ENCODE peak calls at places on chromosomes 6 and 20, in six cellular contexts. One of them, this sample, is unnamed. For H3K9me2, the result is how much of the 10 kb centered on the place peaks cover.

GRCh38 chr6:96823743-96824142 is 13.5 kb downstream of the GPR63 start:
- DNase-seq in GM23248: no peak
- DNase-seq in PC-3: no peak
- DNase-seq in GM23338: no peak
- DNase-seq in PC-9: no peak
- DNase-seq in hepatocyte: no peak
- DNase-seq in this sample: no peak

GRCh38 chr20:7375905-7376304 is 564.4 kb downstream of the HAO1 start:
- DNase-seq in GM23338: peak
- DNase-seq in hepatocyte: peak
- DNase-seq in PC-3: peak
- DNase-seq in PC-9: no peak
- DNase-seq in GM23248: peak
- DNase-seq in this sample: no peak

GRCh38 chr6:154367839-154368695 is 11.5 kb upstream of the IPCEF1 start:
- DNase-seq in PC-9: peak
- DNase-seq in hepatocyte: no peak
- DNase-seq in GM23248: no peak
- DNase-seq in PC-3: peak
- DNase-seq in GM23338: no peak
- DNase-seq in this sample: no peak

GRCh38 chr6:127690092-127690491 is 113.1 kb downstream of the C6orf58 start:
- DNase-seq in GM23338: peak
- DNase-seq in PC-3: peak
- DNase-seq in hepatocyte: peak
- DNase-seq in GM23248: peak
- DNase-seq in PC-9: no peak
- DNase-seq in this sample: no peak

GRCh38 chr20:64083380-64084208 is 604 bp downstream of the LKAAEAR1 start:
- DNase-seq in PC-9: peak
- DNase-seq in PC-3: peak
- DNase-seq in hepatocyte: peak
- DNase-seq in GM23248: peak
- DNase-seq in GM23338: peak
- DNase-seq in this sample: peak

GRCh38 chr6:89559487-89559886 is 79.1 kb downstream of the LYRM2 start:
- DNase-seq in hepatocyte: no peak
- DNase-seq in PC-9: no peak
- DNase-seq in PC-3: no peak
- DNase-seq in GM23248: peak
- DNase-seq in GM23338: peak
- DNase-seq in this sample: no peak

GRCh38 chr6:105432797-105433196 is 29.9 kb upstream of the PREP start:
- DNase-seq in hepatocyte: no peak
- DNase-seq in PC-9: peak
- DNase-seq in GM23338: peak
- DNase-seq in PC-3: peak
- DNase-seq in GM23248: peak
- DNase-seq in this sample: no peak

GRCh38 chr20:53194891-53195290 is 222.7 kb downstream of the TSHZ2 start:
- DNase-seq in PC-9: no peak
- DNase-seq in hepatocyte: no peak
- DNase-seq in PC-3: no peak
- DNase-seq in GM23248: no peak
- DNase-seq in GM23338: no peak
- DNase-seq in this sample: no peak

GRCh38 chr20:43938932-43939761 is 24.5 kb downstream of the TOX2 start:
- DNase-seq in GM23248: peak
- DNase-seq in PC-3: peak
- DNase-seq in GM23338: no peak
- DNase-seq in PC-9: peak
- DNase-seq in hepatocyte: peak
- DNase-seq in this sample: no peak

GRCh38 chr6:113320653-113321052 is 536.5 kb upstream of the MARCKS start:
- DNase-seq in PC-9: no peak
- DNase-seq in hepatocyte: no peak
- DNase-seq in GM23338: peak
- DNase-seq in GM23248: no peak
- DNase-seq in PC-3: no peak
- DNase-seq in this sample: no peak

GRCh38 chr20:57505991-57506390 is 18.9 kb downstream of the CTCFL start:
- DNase-seq in PC-9: no peak
- DNase-seq in PC-3: no peak
- DNase-seq in hepatocyte: no peak
- DNase-seq in GM23338: no peak
- DNase-seq in GM23248: no peak
- DNase-seq in this sample: no peak

GRCh38 chr6:11761744-11762620 is 16.6 kb downstream of the ADTRP start:
- DNase-seq in GM23338: no peak
- DNase-seq in hepatocyte: no peak
- DNase-seq in PC-3: no peak
- DNase-seq in GM23248: peak
- DNase-seq in PC-9: peak
- DNase-seq in this sample: no peak

GRCh38 chr6:163867518-163868292 is 453.2 kb downstream of the QKI start:
- DNase-seq in PC-3: no peak
- DNase-seq in PC-9: no peak
- DNase-seq in hepatocyte: no peak
- DNase-seq in GM23338: peak
- DNase-seq in GM23248: no peak
- DNase-seq in this sample: no peak

GRCh38 chr6:33160728-33161323 is 31.4 kb downstream of the COL11A2 start:
- DNase-seq in PC-9: peak
- DNase-seq in PC-3: peak
- DNase-seq in GM23248: peak
- DNase-seq in GM23338: peak
- DNase-seq in hepatocyte: peak
- DNase-seq in this sample: peak

GRCh38 chr6:134614606-134615485 is 296.9 kb upstream of the SGK1 start:
- DNase-seq in GM23248: no peak
- DNase-seq in GM23338: no peak
- DNase-seq in PC-9: no peak
- DNase-seq in PC-3: no peak
- DNase-seq in hepatocyte: no peak
- DNase-seq in this sample: no peak

GRCh38 chr6:36927691-36928546 is 26.6 kb upstream of the PI16 start:
- DNase-seq in hepatocyte: peak
- DNase-seq in PC-9: no peak
- DNase-seq in PC-3: no peak
- DNase-seq in GM23248: peak
- DNase-seq in GM23338: no peak
- DNase-seq in this sample: no peak

GRCh38 chr20:57162253-57162652 is 104.2 kb downstream of the BMP7 start:
- DNase-seq in GM23338: no peak
- DNase-seq in hepatocyte: no peak
- DNase-seq in PC-3: no peak
- DNase-seq in GM23248: no peak
- DNase-seq in PC-9: no peak
- DNase-seq in this sample: no peak

GRCh38 chr6:26249959-26250805 is 114.8 kb upstream of the BTN3A2 start:
- DNase-seq in hepatocyte: peak
- DNase-seq in PC-9: no peak
- DNase-seq in PC-3: peak
- DNase-seq in GM23338: peak
- DNase-seq in GM23248: peak
- DNase-seq in this sample: peak

GRCh38 chr6:25248100-25248499 is 31.1 kb upstream of the CARMIL1 start:
- DNase-seq in PC-3: peak
- DNase-seq in GM23248: peak
- DNase-seq in PC-9: no peak
- DNase-seq in hepatocyte: no peak
- DNase-seq in GM23338: no peak
- DNase-seq in this sample: no peak

GRCh38 chr20:38147166-38147565 is 17.9 kb downstream of the TGM2 start:
- DNase-seq in PC-3: no peak
- DNase-seq in GM23338: no peak
- DNase-seq in PC-9: no peak
- DNase-seq in GM23248: no peak
- DNase-seq in hepatocyte: no peak
- DNase-seq in this sample: no peak

GRCh38 chr6:159679091-159680077 is 13.7 kb downstream of the SOD2 start:
- DNase-seq in PC-9: no peak
- DNase-seq in hepatocyte: no peak
- DNase-seq in GM23338: no peak
- DNase-seq in PC-3: peak
- DNase-seq in GM23248: peak
- DNase-seq in this sample: no peak

GRCh38 chr6:150844371-150844770 is 21.1 kb upstream of the MTHFD1L start:
- DNase-seq in PC-9: no peak
- DNase-seq in GM23248: no peak
- DNase-seq in PC-3: no peak
- DNase-seq in hepatocyte: no peak
- DNase-seq in GM23338: no peak
- DNase-seq in this sample: no peak
- H3K9me2 ChIP-seq in PC-9: under half
- H3K9me2 ChIP-seq in GM23248: under half
- H3K9me2 ChIP-seq in PC-3: under half
- H3K9me2 ChIP-seq in hepatocyte: under half
- H3K9me2 ChIP-seq in GM23338: under half
- H3K9me2 ChIP-seq in this sample: under half

DNA sequence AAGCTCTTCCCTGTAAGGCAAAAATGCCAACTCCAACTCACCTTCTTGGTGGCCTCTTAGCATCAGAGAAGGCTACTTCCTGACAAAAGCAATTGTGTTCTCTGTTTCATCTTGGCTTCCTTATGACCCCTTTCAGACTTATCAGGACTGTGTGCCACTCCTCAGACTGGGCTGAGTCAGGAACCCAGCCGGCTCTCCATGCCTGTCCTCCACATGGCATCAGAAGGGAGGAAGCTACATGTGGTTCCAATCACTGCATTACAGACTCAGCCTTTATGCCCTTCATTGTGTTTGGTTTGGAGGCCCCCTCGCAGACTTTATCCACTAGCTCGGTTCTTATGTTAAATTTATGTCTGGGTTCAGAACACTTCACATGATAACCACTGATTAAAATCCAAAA is 142.5 kb downstream of the SLC24A3 start:
- DNase-seq in GM23338: no peak
- DNase-seq in GM23248: no peak
- DNase-seq in PC-9: no peak
- DNase-seq in PC-3: no peak
- DNase-seq in hepatocyte: no peak
- DNase-seq in this sample: no peak
- H3K9me2 ChIP-seq in GM23338: under half
- H3K9me2 ChIP-seq in GM23248: under half
- H3K9me2 ChIP-seq in PC-9: under half
- H3K9me2 ChIP-seq in PC-3: under half
- H3K9me2 ChIP-seq in hepatocyte: under half
- H3K9me2 ChIP-seq in this sample: under half

GRCh38 chr6:42341221-42341620 is 110.5 kb downstream of the TRERF1 start:
- DNase-seq in PC-9: no peak
- DNase-seq in GM23248: no peak
- DNase-seq in PC-3: no peak
- DNase-seq in GM23338: no peak
- DNase-seq in hepatocyte: no peak
- DNase-seq in this sample: no peak

GRCh38 chr6:42339991-42340401 is 111.7 kb downstream of the TRERF1 start:
- DNase-seq in GM23248: peak
- DNase-seq in hepatocyte: no peak
- DNase-seq in PC-9: peak
- DNase-seq in GM23338: no peak
- DNase-seq in PC-3: peak
- DNase-seq in this sample: no peak

GRCh38 chr6:42340516-42340915 is 111.2 kb downstream of the TRERF1 start:
- DNase-seq in hepatocyte: no peak
- DNase-seq in GM23248: no peak
- DNase-seq in GM23338: no peak
- DNase-seq in PC-3: no peak
- DNase-seq in PC-9: no peak
- DNase-seq in this sample: no peak

GRCh38 chr6:42344756-42345155 is 107.0 kb downstream of the TRERF1 start:
- DNase-seq in PC-9: no peak
- DNase-seq in GM23248: peak
- DNase-seq in PC-3: no peak
- DNase-seq in hepatocyte: no peak
- DNase-seq in GM23338: no peak
- DNase-seq in this sample: no peak

DNA sequence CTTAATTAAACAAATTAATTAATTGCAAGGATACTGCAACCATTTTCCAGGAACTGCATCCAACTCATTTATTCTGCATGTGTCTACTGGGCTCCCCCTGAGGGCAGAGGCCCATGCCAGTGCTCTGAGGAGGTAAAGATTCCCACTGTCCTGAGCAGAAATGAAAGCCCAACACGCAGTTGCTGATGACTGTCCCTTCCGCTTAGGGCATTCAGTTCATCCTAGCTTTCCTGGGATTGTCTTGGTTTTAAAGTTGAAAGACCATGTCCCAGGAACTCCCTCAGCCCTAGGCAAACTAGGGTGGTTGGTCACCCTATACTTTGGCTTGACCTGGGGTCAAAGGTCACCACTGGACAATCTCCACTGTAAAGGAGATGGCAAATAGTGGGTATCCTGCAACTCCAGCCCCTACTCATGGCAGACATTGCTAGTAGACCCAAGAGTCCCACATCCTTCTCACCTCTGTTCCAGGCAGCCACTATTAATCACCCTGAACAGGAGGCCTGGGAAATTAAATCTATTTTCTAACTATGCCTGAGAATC is 109.6 kb downstream of the TRERF1 start:
- DNase-seq in PC-3: no peak
- DNase-seq in GM23338: no peak
- DNase-seq in hepatocyte: no peak
- DNase-seq in GM23248: no peak
- DNase-seq in PC-9: no peak
- DNase-seq in this sample: no peak
- H3K9me2 ChIP-seq in PC-3: under half
- H3K9me2 ChIP-seq in GM23338: under half
- H3K9me2 ChIP-seq in hepatocyte: under half
- H3K9me2 ChIP-seq in GM23248: under half
- H3K9me2 ChIP-seq in PC-9: under half
- H3K9me2 ChIP-seq in this sample: under half

GRCh38 chr20:1286267-1287036 is 20.4 kb downstream of the SNPH start:
- DNase-seq in PC-3: no peak
- DNase-seq in PC-9: no peak
- DNase-seq in GM23248: no peak
- DNase-seq in GM23338: no peak
- DNase-seq in hepatocyte: no peak
- DNase-seq in this sample: no peak
- H3K9me2 ChIP-seq in PC-3: under half
- H3K9me2 ChIP-seq in PC-9: under half
- H3K9me2 ChIP-seq in GM23248: under half
- H3K9me2 ChIP-seq in GM23338: under half
- H3K9me2 ChIP-seq in hepatocyte: under half
- H3K9me2 ChIP-seq in this sample: under half

DNA sequence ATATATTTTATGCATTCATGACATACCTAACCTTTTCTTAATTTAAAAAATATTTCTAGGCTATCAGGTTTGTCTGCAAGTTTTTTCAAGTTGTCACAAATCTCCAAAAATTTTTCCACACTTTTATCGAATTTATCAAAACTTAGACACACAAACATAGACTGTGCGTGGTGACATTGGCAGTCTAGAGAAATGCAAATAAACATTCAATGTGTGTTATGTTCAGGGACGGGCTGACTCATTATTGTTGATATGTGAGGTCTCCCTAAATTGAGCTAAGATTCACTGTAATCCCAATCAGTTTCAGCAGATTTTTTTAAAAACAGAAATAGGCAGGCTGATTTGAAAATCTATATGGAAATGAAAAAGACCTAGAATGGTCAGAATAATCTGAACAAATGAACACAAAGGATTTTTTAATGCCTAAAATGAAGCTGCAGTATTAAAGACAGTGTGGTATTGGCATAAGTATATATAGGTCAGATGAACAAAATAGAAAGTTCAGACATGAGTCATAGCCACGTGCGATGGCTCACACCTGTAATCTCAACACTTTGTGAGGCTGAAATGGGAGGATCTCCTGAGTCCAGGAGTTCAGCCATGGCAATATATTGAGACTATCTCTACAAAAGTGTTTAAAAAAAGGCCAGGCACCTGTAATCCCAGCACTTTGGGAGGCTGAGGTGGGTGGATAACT is 19.2 kb downstream of the BLTP3A start:
- DNase-seq in GM23248: no peak
- DNase-seq in PC-9: peak
- DNase-seq in hepatocyte: peak
- DNase-seq in PC-3: peak
- DNase-seq in GM23338: no peak
- DNase-seq in this sample: no peak
- H3K9me2 ChIP-seq in GM23248: under half
- H3K9me2 ChIP-seq in PC-9: under half
- H3K9me2 ChIP-seq in hepatocyte: under half
- H3K9me2 ChIP-seq in PC-3: under half
- H3K9me2 ChIP-seq in GM23338: under half
- H3K9me2 ChIP-seq in this sample: under half